ENCODE peak calls at places on chromosomes 7 and 10, in four cellular contexts. W, D, I and G are unnamed samples.

GRCh38 chr7:94669773-94670495 is 14.0 kb upstream of the SGCE start:
- DNase-seq in D (no peak), I (no peak), W (no peak), G (no peak)

GRCh38 chr7:16905300-16906044 is 23.7 kb upstream of the AGR3 start:
- DNase-seq in W (no peak), I (no peak), D (no peak), G (no peak)

GRCh38 chr7:97043281-97043680 is 18.6 kb upstream of the DLX5 start:
- DNase-seq in W (peak; percentile 25), D (no peak), I (no peak), G (no peak)

GRCh38 chr10:104117839-104118323 is 4.1 kb upstream of the SFR1 start:
- DNase-seq in I (no peak), D (no peak), W (peak; percentile 88), G (no peak)

GRCh38 chr10:99276848-99277486 is 41.3 kb upstream of the HPSE2 start:
- DNase-seq in D (no peak), I (no peak), W (peak; percentile 30), G (no peak)

GRCh38 chr7:151141855-151142685 is 25.4 kb downstream of the GBX1 start:
- DNase-seq in W (no peak), D (no peak), I (no peak), G (no peak)

GRCh38 chr7:157528785-157529341 is 192.1 kb downstream of the DNAJB6 start:
- DNase-seq in I (no peak), W (no peak), D (no peak), G (no peak)

GRCh38 chr10:6008497-6009142 is 31.3 kb upstream of the IL15RA start:
- DNase-seq in W (no peak), I (no peak), D (no peak), G (no peak)

GRCh38 chr7:147078324-147078723 is 961.7 kb downstream of the CNTNAP2 start:
- DNase-seq in D (no peak), W (no peak), I (no peak), G (no peak)

DNA sequence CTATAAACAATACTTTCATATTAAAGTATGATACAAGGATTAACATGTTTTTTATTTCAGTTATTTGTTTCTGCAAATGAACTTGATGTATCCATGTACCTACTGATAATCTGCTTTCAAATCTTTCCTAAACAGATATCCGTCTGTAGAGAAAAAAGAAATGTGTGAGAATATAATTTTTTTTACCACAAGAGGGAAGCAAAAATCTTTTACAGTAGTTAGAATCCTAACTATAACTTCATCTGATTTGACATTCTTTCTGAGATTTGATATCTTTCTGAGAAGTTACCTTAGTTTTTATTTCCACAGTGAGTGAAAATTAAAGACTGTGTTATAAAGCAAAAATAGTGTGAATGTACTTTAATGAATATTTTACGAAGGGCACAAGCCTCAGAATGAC is 203.9 kb upstream of the PCLO start:
- DNase-seq in D (no peak), W (no peak), I (no peak), G (no peak)
- TF ChIP-seq CTCF in D (no peak), W (no peak), I (no peak), G (no peak)

GRCh38 chr7:50775231-50775630 is 7.5 kb downstream of the GRB10 start:
- DNase-seq in W (no peak), I (no peak), D (no peak), G (no peak)

GRCh38 chr7:50775826-50776225 is 6.9 kb downstream of the GRB10 start:
- DNase-seq in D (no peak), I (no peak), W (no peak), G (no peak)

GRCh38 chr7:50771120-50772002 is 11.3 kb downstream of the GRB10 start:
- DNase-seq in D (no peak), I (no peak), W (no peak), G (no peak)

GRCh38 chr7:50778189-50778588 is 4.5 kb downstream of the GRB10 start:
- DNase-seq in D (no peak), I (no peak), W (no peak), G (no peak)

DNA sequence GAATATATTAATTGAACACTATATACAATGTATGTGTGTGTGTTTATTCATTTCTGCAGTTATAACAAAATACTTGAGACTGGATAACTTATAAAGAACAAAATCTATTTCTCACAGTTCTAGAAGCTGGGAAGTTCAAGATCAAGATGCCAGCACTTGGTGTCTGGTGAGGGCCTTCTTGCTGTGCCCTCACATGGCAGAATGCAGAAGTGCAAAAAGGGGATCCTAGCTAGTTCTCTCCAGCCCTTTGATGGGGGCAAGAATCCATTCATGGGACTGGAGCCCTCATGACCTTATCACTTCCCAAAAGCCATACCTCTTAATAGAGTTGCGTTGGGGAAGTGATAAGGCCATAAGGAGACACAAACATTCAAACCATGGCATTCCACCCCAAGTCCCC is 8.4 kb downstream of the GRB10 start:
- DNase-seq in D (no peak), I (no peak), W (no peak), G (no peak)
- TF ChIP-seq CTCF in D (no peak), I (no peak), W (no peak), G (no peak)

GRCh38 chr7:107754642-107755041 is 10.7 kb downstream of the CBLL1 start:
- DNase-seq in W (no peak), I (no peak), D (no peak), G (no peak)
- TF ChIP-seq CTCF in W (no peak), I (no peak), D (no peak), G (no peak)

GRCh38 chr7:135712182-135712782 is 15.7 kb downstream of the SLC13A4 start:
- DNase-seq in W (no peak), D (no peak), I (no peak), G (no peak)
- TF ChIP-seq CTCF in W (no peak), D (no peak), I (no peak), G (no peak)

DNA sequence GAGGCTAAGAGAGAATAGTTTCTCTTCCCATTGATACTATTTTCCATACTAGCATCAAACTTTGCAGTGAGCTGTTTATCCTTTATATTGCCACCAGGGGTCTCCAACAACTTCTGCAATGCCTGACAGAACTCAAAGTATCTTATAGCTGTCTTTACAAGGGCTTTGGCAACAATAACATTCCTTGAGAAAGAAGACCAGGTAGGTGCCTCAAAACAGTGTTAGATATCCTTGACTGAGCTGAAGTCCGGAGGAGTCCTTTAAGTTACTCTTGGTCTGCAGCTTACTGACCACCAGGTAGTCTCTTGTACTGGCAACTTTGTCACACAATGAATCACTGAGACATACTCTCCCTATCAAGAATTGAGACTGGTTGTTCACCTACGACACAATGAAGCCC is 30.0 kb upstream of the TES start:
- DNase-seq in D (peak; percentile 69), W (peak; percentile 47), I (no peak), G (peak; percentile 70)
- TF ChIP-seq CTCF in D (peak; percentile 65), W (peak; percentile 89), I (peak; percentile 75), G (peak; percentile 60)

GRCh38 chr7:10128748-10129147 is 844.9 kb upstream of the PHF14 start:
- DNase-seq in D (no peak), W (no peak), I (no peak), G (no peak)
- TF ChIP-seq CTCF in D (no peak), W (no peak), I (no peak), G (peak; percentile 19)

GRCh38 chr7:91311844-91312243 is 47.6 kb downstream of the FZD1 start:
- DNase-seq in W (no peak), I (no peak), D (no peak), G (no peak)
- TF ChIP-seq CTCF in W (no peak), I (no peak), D (no peak), G (no peak)

DNA sequence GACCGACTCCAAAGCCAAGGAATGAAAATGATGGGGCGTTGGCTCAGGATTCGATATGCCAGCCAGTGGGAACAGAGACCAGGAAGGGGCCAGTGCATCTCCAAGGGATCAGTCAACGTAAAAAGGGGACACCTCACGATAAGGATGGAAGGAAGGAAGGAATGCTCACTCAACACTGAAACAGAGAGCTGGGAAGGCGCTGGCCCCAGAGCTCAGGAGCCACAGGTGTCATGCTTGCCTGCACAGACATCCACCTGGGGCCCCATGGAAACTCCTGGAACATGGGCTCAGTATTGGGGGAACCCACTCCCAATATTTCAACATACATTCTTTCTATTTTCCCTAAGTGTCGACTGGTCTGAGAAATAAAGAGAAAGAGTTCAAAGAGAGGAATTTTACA is 5.3 kb downstream of the MMRN2 start:
- DNase-seq in W (no peak), I (no peak), D (no peak), G (no peak)
- TF ChIP-seq CTCF in W (no peak), I (no peak), D (no peak), G (no peak)